ENCODE peak calls at places on chromosomes 16 and 17, in nine cellular contexts. K, N, L, T, I, B, C, X and G are unnamed samples.

GRCh38 chr17:50904522-50905459 is 38.6 kb upstream of the TOB1 start:
- DNase-seq in T (no peak), L (peak), N (peak), I (no peak), B (peak), X (peak), C (no peak), K (peak), G (no peak)

GRCh38 chr17:48472485-48473281 is 42.7 kb upstream of the SKAP1 start:
- DNase-seq in T (peak), B (no peak), I (no peak), X (no peak), L (no peak), K (no peak), C (no peak), N (peak), G (no peak)

GRCh38 chr16:88013766-88014165 is 62.5 kb downstream of the BANP start:
- DNase-seq in C (no peak), K (no peak), X (no peak), T (no peak), B (no peak), I (no peak), L (no peak), N (no peak), G (no peak)

GRCh38 chr17:68849673-68850260 is 105.4 kb downstream of the ABCA8 start:
- DNase-seq in C (no peak), L (no peak), B (no peak), X (no peak), N (peak), K (no peak), I (no peak), T (no peak), G (no peak)

GRCh38 chr17:43713494-43714162 is 45.0 kb downstream of the SOST start:
- DNase-seq in X (no peak), N (peak), L (no peak), C (no peak), I (no peak), K (no peak), T (peak), B (peak), G (no peak)

GRCh38 chr17:79465011-79466006 is 145.5 kb downstream of the RBFOX3 start:
- DNase-seq in N (no peak), X (no peak), T (no peak), C (no peak), L (no peak), I (no peak), B (no peak), K (no peak), G (no peak)

GRCh38 chr16:77434365-77435239 is at the start of gene ADAMTS18:
- DNase-seq in K (no peak), T (no peak), C (no peak), I (no peak), N (no peak), X (no peak), B (no peak), L (no peak), G (no peak)

GRCh38 chr16:11047057-11047456 is 102.7 kb downstream of the CLEC16A start:
- DNase-seq in N (no peak), T (peak), L (no peak), I (no peak), C (no peak), K (no peak), X (peak), B (no peak), G (peak)

GRCh38 chr17:73223626-73224616 is 31.1 kb downstream of the COG1 start:
- DNase-seq in T (peak), C (no peak), L (no peak), B (no peak), X (no peak), K (no peak), I (no peak), N (no peak), G (no peak)

GRCh38 chr17:27504188-27504995 is 48.1 kb downstream of the KSR1 start:
- DNase-seq in N (no peak), T (peak), C (no peak), X (no peak), B (no peak), K (no peak), L (no peak), I (no peak), G (no peak)

GRCh38 chr16:81595676-81596292 is 151.2 kb downstream of the CMIP start:
- DNase-seq in I (no peak), C (no peak), N (peak), K (no peak), L (no peak), X (no peak), B (no peak), T (peak), G (no peak)

GRCh38 chr16:81592353-81592866 is 147.8 kb downstream of the CMIP start:
- DNase-seq in N (no peak), K (no peak), B (no peak), L (no peak), C (no peak), X (no peak), T (no peak), I (no peak), G (no peak)

GRCh38 chr16:81591538-81591870 is 146.9 kb downstream of the CMIP start:
- DNase-seq in K (no peak), L (no peak), I (no peak), B (no peak), N (no peak), C (no peak), T (no peak), X (no peak), G (no peak)

GRCh38 chr16:81590714-81591537 is 146.3 kb downstream of the CMIP start:
- DNase-seq in I (no peak), K (no peak), T (no peak), B (no peak), N (no peak), L (no peak), X (no peak), C (no peak), G (no peak)

DNA sequence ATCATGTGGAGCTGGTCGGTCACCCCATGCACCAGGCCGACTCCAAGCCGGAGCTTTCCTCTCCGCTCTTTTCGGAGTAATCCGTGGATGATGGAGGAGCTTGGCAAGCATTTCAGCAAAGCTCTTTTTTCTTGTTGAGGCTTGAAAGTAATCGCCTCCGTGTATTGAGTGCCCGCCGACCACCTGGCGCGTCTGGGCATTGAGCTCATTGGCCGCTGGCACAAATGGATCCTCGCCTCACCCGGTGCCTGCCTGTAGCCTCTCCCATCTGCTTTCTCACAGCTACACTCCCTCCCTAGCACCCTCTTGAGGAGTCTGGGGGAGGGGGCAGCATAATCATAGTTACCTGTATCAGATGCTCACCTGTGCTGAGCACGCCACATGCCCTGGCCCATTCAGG is 148.9 kb downstream of the CMIP start:
- DNase-seq in B (no peak), N (peak), L (no peak), K (no peak), C (no peak), T (no peak), X (no peak), I (no peak), G (no peak)
- H3K4me3 ChIP-seq in B (no peak), N (no peak), L (no peak), K (no peak), C (no peak), T (no peak), X (no peak), I (no peak), G (no peak)

GRCh38 chr16:17831330-17831729 is 360.6 kb upstream of the XYLT1 start:
- DNase-seq in N (no peak), I (no peak), T (no peak), X (no peak), B (no peak), K (no peak), L (no peak), C (no peak), G (no peak)
- TF ChIP-seq CTCF in N (no peak), I (peak), T (no peak), X (no peak), B (no peak), K (no peak), L (no peak), C (no peak), G (peak)

DNA sequence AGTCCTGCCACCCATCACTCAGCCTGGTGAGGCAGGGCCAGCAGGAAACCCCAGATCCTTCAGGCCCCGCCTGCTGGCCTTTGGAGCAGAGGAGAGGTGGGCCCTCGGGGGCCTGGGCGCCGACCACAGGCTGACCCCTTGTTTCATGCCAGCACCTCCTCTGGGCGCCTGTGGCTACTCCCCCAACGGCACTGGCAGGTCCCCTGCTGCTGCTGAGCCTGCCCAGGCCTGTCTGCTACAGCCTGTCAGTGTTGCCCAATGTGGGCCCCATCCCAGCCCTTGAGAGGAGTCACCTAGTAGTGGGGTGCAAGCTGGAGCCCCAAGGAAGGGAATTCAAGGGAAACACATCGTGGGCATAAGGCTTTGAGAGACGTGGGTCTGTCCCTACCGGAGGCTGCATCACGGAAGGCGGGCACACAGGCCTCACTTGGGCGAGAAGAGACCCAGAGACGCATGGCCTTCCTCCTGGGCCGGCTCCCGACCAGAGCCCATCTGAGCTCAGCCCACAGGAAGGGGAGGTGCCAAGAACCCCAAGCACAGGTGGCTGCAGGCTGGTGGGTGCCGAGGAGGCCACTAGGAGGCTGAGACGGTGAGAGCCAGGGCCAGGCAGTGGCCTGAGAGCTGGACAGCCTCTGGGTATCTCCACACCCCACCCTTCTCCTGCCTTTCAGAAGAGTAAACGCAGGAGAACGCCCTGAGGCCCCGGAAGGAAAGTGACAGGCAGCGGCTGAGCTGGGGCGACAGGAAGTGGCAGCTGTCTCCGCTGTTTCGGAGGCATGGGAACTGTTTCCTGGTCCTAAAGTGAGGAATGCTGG is 8.1 kb upstream of the FASN start:
- DNase-seq in C (peak), X (no peak), I (peak), N (peak), T (peak), B (no peak), K (no peak), L (peak), G (no peak)
- H3K4me3 ChIP-seq in C (peak), X (no peak), I (no peak), N (peak), T (no peak), B (peak), K (no peak), L (peak), G (no peak)

DNA sequence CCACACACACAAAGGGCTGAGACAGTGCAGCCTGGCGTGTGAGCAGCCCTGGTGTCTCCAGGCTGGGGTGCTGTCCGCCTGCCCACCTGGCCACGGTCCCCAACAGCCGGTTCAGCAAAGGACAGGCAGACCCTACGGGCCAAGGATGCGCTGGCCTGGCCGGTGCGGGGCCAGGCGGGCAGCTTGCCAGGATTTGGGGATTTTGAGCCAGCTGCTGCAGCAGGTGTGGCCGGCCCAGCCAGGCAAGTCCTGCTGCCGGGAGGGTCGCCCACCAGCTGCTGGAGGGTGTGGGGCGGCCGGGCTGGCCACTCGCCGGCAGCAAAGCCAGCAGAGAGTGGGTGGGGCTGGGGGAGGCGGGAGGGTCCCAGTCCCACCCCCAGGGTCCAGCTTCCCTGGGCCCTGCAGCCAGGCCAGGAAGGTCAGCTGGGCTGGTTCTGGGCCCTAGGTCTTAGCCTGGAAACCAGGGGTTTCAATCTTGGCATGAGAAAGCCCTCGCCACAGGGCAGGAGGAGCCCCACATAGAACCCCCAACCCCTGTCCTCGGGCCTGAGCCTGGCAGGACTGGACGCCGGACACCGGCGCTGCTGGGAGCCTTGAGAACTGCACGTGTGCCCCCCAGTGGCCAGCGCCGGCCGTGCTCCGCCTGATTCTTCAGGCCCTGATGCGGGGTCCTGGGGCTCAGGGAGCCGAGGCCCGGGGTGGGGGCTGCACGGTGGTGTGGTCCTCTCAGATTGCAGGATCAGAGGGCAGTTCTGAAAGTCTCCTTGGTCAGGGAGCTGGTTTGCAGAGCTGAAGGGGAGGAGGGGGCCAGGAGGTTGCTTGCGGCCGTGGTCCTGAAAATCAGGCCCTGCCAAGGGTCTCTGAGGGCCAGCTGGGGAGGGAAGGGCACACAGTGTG is 17.6 kb upstream of the SSTR5 start:
- DNase-seq in T (peak), N (no peak), K (no peak), X (peak), L (no peak), B (peak), I (peak), C (no peak), G (no peak)
- TF ChIP-seq CTCF in T (peak), N (peak), K (no peak), X (peak), L (peak), B (peak), I (peak), C (peak), G (peak)

DNA sequence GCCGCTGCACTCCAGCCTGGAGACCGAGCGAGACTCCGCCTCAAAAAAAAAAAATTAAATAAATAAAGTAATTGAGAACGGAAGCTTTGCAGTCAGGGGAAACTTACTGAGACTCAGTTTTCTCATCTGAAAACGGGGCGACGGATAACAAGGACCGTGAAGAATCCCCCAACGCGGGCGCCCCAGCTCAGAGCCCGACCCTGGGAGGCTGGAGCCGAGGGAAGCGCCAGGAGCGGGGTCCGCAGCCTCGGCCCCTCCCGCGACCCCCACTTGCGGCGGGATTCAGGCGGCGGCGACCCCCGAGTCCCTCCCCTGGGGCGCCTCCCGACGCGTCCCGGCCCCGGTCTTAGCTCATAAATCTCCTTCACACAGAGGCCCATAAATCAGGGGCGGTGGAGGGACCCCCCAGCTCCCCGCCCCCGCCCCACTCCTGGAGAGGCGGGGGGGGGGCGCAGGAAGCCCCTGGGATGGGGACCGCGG is 10.3 kb upstream of the BHLHA9 start:
- DNase-seq in K (no peak), I (no peak), B (no peak), X (no peak), C (no peak), L (no peak), N (peak), T (peak), G (no peak)
- H3K4me3 ChIP-seq in K (peak), I (peak), B (peak), X (peak), C (no peak), L (peak), N (peak), T (peak), G (peak)

GRCh38 chr16:30670072-30670824 is 12.0 kb downstream of the FBRS start:
- DNase-seq in B (no peak), N (no peak), T (no peak), L (no peak), K (no peak), X (no peak), C (no peak), I (no peak), G (no peak)
- TF ChIP-seq CTCF in B (no peak), N (no peak), T (no peak), L (no peak), K (no peak), X (no peak), C (no peak), I (peak), G (no peak)

GRCh38 chr17:67492824-67493490 is 115.9 kb downstream of the PITPNC1 start:
- DNase-seq in N (no peak), I (no peak), C (no peak), X (no peak), K (no peak), L (no peak), T (no peak), B (no peak), G (no peak)
- H3K4me3 ChIP-seq in N (no peak), I (no peak), C (no peak), X (no peak), K (no peak), L (no peak), T (no peak), B (no peak), G (no peak)

GRCh38 chr17:40963838-40964237 is 2.9 kb downstream of the KRT39 start:
- DNase-seq in L (no peak), I (peak), B (no peak), C (no peak), T (peak), K (no peak), X (no peak), N (peak), G (no peak)
- TF ChIP-seq CTCF in L (peak), I (no peak), B (peak), C (peak), T (peak), K (no peak), X (peak), N (peak), G (peak)

DNA sequence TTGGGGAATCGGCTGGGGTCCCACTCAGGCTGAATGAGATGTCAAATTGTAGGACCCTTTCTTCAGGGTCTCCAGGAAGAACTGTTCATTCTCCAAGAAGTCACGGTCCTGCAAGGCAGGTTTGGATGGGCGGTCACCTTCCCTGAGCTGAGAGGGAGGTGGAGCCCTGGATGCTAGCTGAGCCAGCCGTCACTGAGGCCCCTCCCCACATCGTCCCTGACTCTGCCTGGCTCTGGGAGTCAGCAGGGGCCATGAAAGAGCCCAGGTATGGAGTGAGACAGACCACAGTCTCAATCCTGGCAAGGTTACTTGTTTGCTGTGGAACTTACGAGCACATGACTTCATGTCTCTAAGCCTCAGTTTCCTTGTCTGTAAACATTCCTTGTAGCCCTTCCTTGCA is 6.0 kb upstream of the MRPL38 start:
- DNase-seq in T (no peak), N (peak), L (no peak), B (no peak), I (no peak), C (no peak), X (no peak), K (no peak), G (no peak)
- H3K4me3 ChIP-seq in T (no peak), N (no peak), L (peak), B (no peak), I (no peak), C (no peak), X (no peak), K (no peak), G (no peak)

GRCh38 chr16:57649443-57649751 is 18.7 kb upstream of the ADGRG3 start:
- DNase-seq in C (no peak), I (no peak), L (no peak), B (no peak), T (no peak), N (no peak), X (no peak), K (no peak), G (no peak)
- TF ChIP-seq CTCF in C (no peak), I (no peak), L (no peak), B (no peak), T (no peak), N (no peak), X (no peak), K (no peak), G (no peak)